ENCODE peak calls at places on chromosomes 6 and 20, in ten cellular contexts. One of them, this sample, is unnamed.
A peak's percentile ranks its signal among the peaks of the same experiment; 100 is the strongest.

GRCh38 chr20:49775229-49775693 is 37.4 kb upstream of the SLC9A8 start:
- DNase-seq in NCI-H1105: no peak
- DNase-seq in T-helper 9 cell: no peak
- DNase-seq in fibroblast of mammary gland: peak; percentile 89
- DNase-seq in glutamatergic neuron: no peak
- DNase-seq in AG09319: no peak
- DNase-seq in stimulated activated CD8-positive, alpha-beta memory T cell treated with anti-CD3 and anti-CD28 coated beads, Interleukin-15, amount 100 ng/mL, for 1 hour: no peak
- DNase-seq in non-pigmented ciliary epithelial cell: no peak
- DNase-seq in NCI-H510A: no peak
- DNase-seq in CD8-positive, alpha-beta T cell: no peak
- DNase-seq in this sample: peak; percentile 89

GRCh38 chr6:105769987-105770386 is 316.1 kb upstream of the PRDM1 start:
- DNase-seq in NCI-H1105: no peak
- DNase-seq in T-helper 9 cell: no peak
- DNase-seq in fibroblast of mammary gland: peak; percentile 72
- DNase-seq in glutamatergic neuron: no peak
- DNase-seq in AG09319: no peak
- DNase-seq in stimulated activated CD8-positive, alpha-beta memory T cell treated with anti-CD3 and anti-CD28 coated beads, Interleukin-15, amount 100 ng/mL, for 1 hour: no peak
- DNase-seq in non-pigmented ciliary epithelial cell: no peak
- DNase-seq in NCI-H510A: no peak
- DNase-seq in CD8-positive, alpha-beta T cell: no peak
- DNase-seq in this sample: peak; percentile 63

GRCh38 chr6:142746524-142746923 is 198.5 kb downstream of the HIVEP2 start:
- DNase-seq in NCI-H1105: no peak
- DNase-seq in T-helper 9 cell: peak; percentile 7
- DNase-seq in fibroblast of mammary gland: peak; percentile 42
- DNase-seq in glutamatergic neuron: peak; percentile 38
- DNase-seq in AG09319: no peak
- DNase-seq in stimulated activated CD8-positive, alpha-beta memory T cell treated with anti-CD3 and anti-CD28 coated beads, Interleukin-15, amount 100 ng/mL, for 1 hour: no peak
- DNase-seq in non-pigmented ciliary epithelial cell: no peak
- DNase-seq in NCI-H510A: no peak
- DNase-seq in CD8-positive, alpha-beta T cell: peak; percentile 39
- DNase-seq in this sample: no peak

GRCh38 chr6:136137008-136137689 is 113.0 kb downstream of the MTFR2 start:
- DNase-seq in NCI-H1105: no peak
- DNase-seq in T-helper 9 cell: no peak
- DNase-seq in fibroblast of mammary gland: no peak
- DNase-seq in glutamatergic neuron: no peak
- DNase-seq in AG09319: no peak
- DNase-seq in stimulated activated CD8-positive, alpha-beta memory T cell treated with anti-CD3 and anti-CD28 coated beads, Interleukin-15, amount 100 ng/mL, for 1 hour: no peak
- DNase-seq in non-pigmented ciliary epithelial cell: peak; percentile 34
- DNase-seq in NCI-H510A: no peak
- DNase-seq in CD8-positive, alpha-beta T cell: no peak
- DNase-seq in this sample: peak; percentile 7

GRCh38 chr20:63854069-63854765 is 7.1 kb upstream of the ABHD16B start:
- DNase-seq in NCI-H1105: no peak
- DNase-seq in T-helper 9 cell: no peak
- DNase-seq in fibroblast of mammary gland: no peak
- DNase-seq in glutamatergic neuron: no peak
- DNase-seq in AG09319: no peak
- DNase-seq in stimulated activated CD8-positive, alpha-beta memory T cell treated with anti-CD3 and anti-CD28 coated beads, Interleukin-15, amount 100 ng/mL, for 1 hour: no peak
- DNase-seq in non-pigmented ciliary epithelial cell: no peak
- DNase-seq in NCI-H510A: no peak
- DNase-seq in CD8-positive, alpha-beta T cell: no peak
- DNase-seq in this sample: peak; percentile 68

GRCh38 chr6:89909991-89910390 is 15.7 kb downstream of the GJA10 start:
- DNase-seq in NCI-H1105: no peak
- DNase-seq in T-helper 9 cell: no peak
- DNase-seq in fibroblast of mammary gland: no peak
- DNase-seq in glutamatergic neuron: no peak
- DNase-seq in AG09319: no peak
- DNase-seq in stimulated activated CD8-positive, alpha-beta memory T cell treated with anti-CD3 and anti-CD28 coated beads, Interleukin-15, amount 100 ng/mL, for 1 hour: no peak
- DNase-seq in non-pigmented ciliary epithelial cell: no peak
- DNase-seq in NCI-H510A: no peak
- DNase-seq in CD8-positive, alpha-beta T cell: no peak
- DNase-seq in this sample: no peak

GRCh38 chr20:24773751-24774201 is 175.3 kb upstream of the CST7 start:
- DNase-seq in NCI-H1105: no peak
- DNase-seq in T-helper 9 cell: no peak
- DNase-seq in fibroblast of mammary gland: peak; percentile 90
- DNase-seq in glutamatergic neuron: no peak
- DNase-seq in AG09319: peak; percentile 2
- DNase-seq in stimulated activated CD8-positive, alpha-beta memory T cell treated with anti-CD3 and anti-CD28 coated beads, Interleukin-15, amount 100 ng/mL, for 1 hour: no peak
- DNase-seq in non-pigmented ciliary epithelial cell: peak; percentile 86
- DNase-seq in NCI-H510A: no peak
- DNase-seq in CD8-positive, alpha-beta T cell: no peak
- DNase-seq in this sample: no peak

GRCh38 chr6:113654396-113654795 is 202.7 kb upstream of the MARCKS start:
- DNase-seq in NCI-H1105: no peak
- DNase-seq in T-helper 9 cell: no peak
- DNase-seq in fibroblast of mammary gland: peak; percentile 34
- DNase-seq in glutamatergic neuron: no peak
- DNase-seq in AG09319: no peak
- DNase-seq in stimulated activated CD8-positive, alpha-beta memory T cell treated with anti-CD3 and anti-CD28 coated beads, Interleukin-15, amount 100 ng/mL, for 1 hour: no peak
- DNase-seq in non-pigmented ciliary epithelial cell: no peak
- DNase-seq in NCI-H510A: no peak
- DNase-seq in CD8-positive, alpha-beta T cell: no peak
- DNase-seq in this sample: peak; percentile 85

GRCh38 chr6:33691456-33692077 is 19.9 kb downstream of the UQCC2 start:
- DNase-seq in NCI-H1105: no peak
- DNase-seq in T-helper 9 cell: no peak
- DNase-seq in fibroblast of mammary gland: no peak
- DNase-seq in glutamatergic neuron: peak; percentile 70
- DNase-seq in AG09319: no peak
- DNase-seq in stimulated activated CD8-positive, alpha-beta memory T cell treated with anti-CD3 and anti-CD28 coated beads, Interleukin-15, amount 100 ng/mL, for 1 hour: no peak
- DNase-seq in non-pigmented ciliary epithelial cell: no peak
- DNase-seq in NCI-H510A: no peak
- DNase-seq in CD8-positive, alpha-beta T cell: no peak
- DNase-seq in this sample: no peak

GRCh38 chr20:6590891-6591679 is 176.4 kb upstream of the BMP2 start:
- DNase-seq in NCI-H1105: peak; percentile 10
- DNase-seq in T-helper 9 cell: no peak
- DNase-seq in fibroblast of mammary gland: peak; percentile 81
- DNase-seq in glutamatergic neuron: no peak
- DNase-seq in AG09319: peak; percentile 35
- DNase-seq in stimulated activated CD8-positive, alpha-beta memory T cell treated with anti-CD3 and anti-CD28 coated beads, Interleukin-15, amount 100 ng/mL, for 1 hour: no peak
- DNase-seq in non-pigmented ciliary epithelial cell: no peak
- DNase-seq in NCI-H510A: no peak
- DNase-seq in CD8-positive, alpha-beta T cell: no peak
- DNase-seq in this sample: peak; percentile 49

GRCh38 chr20:9467995-9468394 is 46.4 kb upstream of the LAMP5 start:
- DNase-seq in NCI-H1105: no peak
- DNase-seq in T-helper 9 cell: no peak
- DNase-seq in fibroblast of mammary gland: no peak
- DNase-seq in glutamatergic neuron: peak; percentile 19
- DNase-seq in AG09319: no peak
- DNase-seq in stimulated activated CD8-positive, alpha-beta memory T cell treated with anti-CD3 and anti-CD28 coated beads, Interleukin-15, amount 100 ng/mL, for 1 hour: no peak
- DNase-seq in non-pigmented ciliary epithelial cell: no peak
- DNase-seq in NCI-H510A: no peak
- DNase-seq in CD8-positive, alpha-beta T cell: no peak
- DNase-seq in this sample: peak; percentile 4

GRCh38 chr6:7604003-7604402 is 14.0 kb downstream of the SNRNP48 start:
- DNase-seq in NCI-H1105: no peak
- DNase-seq in T-helper 9 cell: no peak
- DNase-seq in fibroblast of mammary gland: no peak
- DNase-seq in glutamatergic neuron: no peak
- DNase-seq in AG09319: no peak
- DNase-seq in stimulated activated CD8-positive, alpha-beta memory T cell treated with anti-CD3 and anti-CD28 coated beads, Interleukin-15, amount 100 ng/mL, for 1 hour: no peak
- DNase-seq in non-pigmented ciliary epithelial cell: no peak
- DNase-seq in NCI-H510A: no peak
- DNase-seq in CD8-positive, alpha-beta T cell: no peak
- DNase-seq in this sample: no peak

GRCh38 chr6:14305131-14305530 is 187.6 kb downstream of the CD83 start:
- DNase-seq in NCI-H1105: no peak
- DNase-seq in T-helper 9 cell: no peak
- DNase-seq in fibroblast of mammary gland: peak; percentile 43
- DNase-seq in glutamatergic neuron: no peak
- DNase-seq in AG09319: no peak
- DNase-seq in stimulated activated CD8-positive, alpha-beta memory T cell treated with anti-CD3 and anti-CD28 coated beads, Interleukin-15, amount 100 ng/mL, for 1 hour: no peak
- DNase-seq in non-pigmented ciliary epithelial cell: no peak
- DNase-seq in NCI-H510A: no peak
- DNase-seq in CD8-positive, alpha-beta T cell: no peak
- DNase-seq in this sample: no peak

GRCh38 chr20:1283522-1284210 is 17.6 kb downstream of the SNPH start:
- DNase-seq in NCI-H1105: no peak
- DNase-seq in T-helper 9 cell: no peak
- DNase-seq in fibroblast of mammary gland: no peak
- DNase-seq in glutamatergic neuron: no peak
- DNase-seq in AG09319: no peak
- DNase-seq in stimulated activated CD8-positive, alpha-beta memory T cell treated with anti-CD3 and anti-CD28 coated beads, Interleukin-15, amount 100 ng/mL, for 1 hour: no peak
- DNase-seq in non-pigmented ciliary epithelial cell: no peak
- DNase-seq in NCI-H510A: no peak
- DNase-seq in CD8-positive, alpha-beta T cell: no peak
- DNase-seq in this sample: no peak

GRCh38 chr6:54473328-54473727 is 165.1 kb downstream of the TINAG start:
- DNase-seq in NCI-H1105: no peak
- DNase-seq in T-helper 9 cell: no peak
- DNase-seq in fibroblast of mammary gland: no peak
- DNase-seq in glutamatergic neuron: no peak
- DNase-seq in AG09319: no peak
- DNase-seq in stimulated activated CD8-positive, alpha-beta memory T cell treated with anti-CD3 and anti-CD28 coated beads, Interleukin-15, amount 100 ng/mL, for 1 hour: no peak
- DNase-seq in non-pigmented ciliary epithelial cell: no peak
- DNase-seq in NCI-H510A: no peak
- DNase-seq in CD8-positive, alpha-beta T cell: no peak
- DNase-seq in this sample: peak; percentile 24

GRCh38 chr6:10479939-10480700 is 41.0 kb upstream of the GCNT2 start:
- DNase-seq in NCI-H1105: no peak
- DNase-seq in T-helper 9 cell: no peak
- DNase-seq in fibroblast of mammary gland: no peak
- DNase-seq in glutamatergic neuron: no peak
- DNase-seq in AG09319: no peak
- DNase-seq in stimulated activated CD8-positive, alpha-beta memory T cell treated with anti-CD3 and anti-CD28 coated beads, Interleukin-15, amount 100 ng/mL, for 1 hour: no peak
- DNase-seq in non-pigmented ciliary epithelial cell: no peak
- DNase-seq in NCI-H510A: no peak
- DNase-seq in CD8-positive, alpha-beta T cell: no peak
- DNase-seq in this sample: no peak

GRCh38 chr6:31114540-31114876 is at the start of gene PSORS1C1:
- DNase-seq in NCI-H1105: no peak
- DNase-seq in T-helper 9 cell: no peak
- DNase-seq in fibroblast of mammary gland: peak; percentile 97
- DNase-seq in glutamatergic neuron: no peak
- DNase-seq in AG09319: peak; percentile 87
- DNase-seq in stimulated activated CD8-positive, alpha-beta memory T cell treated with anti-CD3 and anti-CD28 coated beads, Interleukin-15, amount 100 ng/mL, for 1 hour: no peak
- DNase-seq in non-pigmented ciliary epithelial cell: peak; percentile 85
- DNase-seq in NCI-H510A: no peak
- DNase-seq in CD8-positive, alpha-beta T cell: no peak
- DNase-seq in this sample: peak; percentile 90

GRCh38 chr6:12636336-12636735 is 80.2 kb upstream of the PHACTR1 start:
- DNase-seq in NCI-H1105: no peak
- DNase-seq in T-helper 9 cell: no peak
- DNase-seq in fibroblast of mammary gland: no peak
- DNase-seq in glutamatergic neuron: no peak
- DNase-seq in AG09319: no peak
- DNase-seq in stimulated activated CD8-positive, alpha-beta memory T cell treated with anti-CD3 and anti-CD28 coated beads, Interleukin-15, amount 100 ng/mL, for 1 hour: no peak
- DNase-seq in non-pigmented ciliary epithelial cell: no peak
- DNase-seq in NCI-H510A: no peak
- DNase-seq in CD8-positive, alpha-beta T cell: no peak
- DNase-seq in this sample: no peak

GRCh38 chr6:163712569-163712966 is 298.1 kb downstream of the QKI start:
- DNase-seq in NCI-H1105: no peak
- DNase-seq in T-helper 9 cell: no peak
- DNase-seq in fibroblast of mammary gland: peak; percentile 54
- DNase-seq in glutamatergic neuron: no peak
- DNase-seq in AG09319: no peak
- DNase-seq in stimulated activated CD8-positive, alpha-beta memory T cell treated with anti-CD3 and anti-CD28 coated beads, Interleukin-15, amount 100 ng/mL, for 1 hour: no peak
- DNase-seq in non-pigmented ciliary epithelial cell: no peak
- DNase-seq in NCI-H510A: no peak
- DNase-seq in CD8-positive, alpha-beta T cell: no peak
- DNase-seq in this sample: no peak

GRCh38 chr6:101776919-101777350 is 383.4 kb downstream of the GRIK2 start:
- DNase-seq in NCI-H1105: peak; percentile 38
- DNase-seq in T-helper 9 cell: no peak
- DNase-seq in fibroblast of mammary gland: no peak
- DNase-seq in glutamatergic neuron: peak; percentile 16
- DNase-seq in AG09319: no peak
- DNase-seq in stimulated activated CD8-positive, alpha-beta memory T cell treated with anti-CD3 and anti-CD28 coated beads, Interleukin-15, amount 100 ng/mL, for 1 hour: no peak
- DNase-seq in non-pigmented ciliary epithelial cell: no peak
- DNase-seq in NCI-H510A: no peak
- DNase-seq in CD8-positive, alpha-beta T cell: no peak
- DNase-seq in this sample: no peak

GRCh38 chr6:108633436-108633835 is 72.7 kb downstream of the FOXO3 start:
- DNase-seq in NCI-H1105: no peak
- DNase-seq in T-helper 9 cell: no peak
- DNase-seq in fibroblast of mammary gland: no peak
- DNase-seq in glutamatergic neuron: no peak
- DNase-seq in AG09319: no peak
- DNase-seq in stimulated activated CD8-positive, alpha-beta memory T cell treated with anti-CD3 and anti-CD28 coated beads, Interleukin-15, amount 100 ng/mL, for 1 hour: no peak
- DNase-seq in non-pigmented ciliary epithelial cell: no peak
- DNase-seq in NCI-H510A: no peak
- DNase-seq in CD8-positive, alpha-beta T cell: no peak
- DNase-seq in this sample: no peak

GRCh38 chr6:45657243-45657642 is 279.5 kb upstream of the SUPT3H start:
- DNase-seq in NCI-H1105: no peak
- DNase-seq in T-helper 9 cell: no peak
- DNase-seq in fibroblast of mammary gland: peak; percentile 95
- DNase-seq in glutamatergic neuron: no peak
- DNase-seq in AG09319: peak; percentile 68
- DNase-seq in stimulated activated CD8-positive, alpha-beta memory T cell treated with anti-CD3 and anti-CD28 coated beads, Interleukin-15, amount 100 ng/mL, for 1 hour: no peak
- DNase-seq in non-pigmented ciliary epithelial cell: peak; percentile 70
- DNase-seq in NCI-H510A: no peak
- DNase-seq in CD8-positive, alpha-beta T cell: no peak
- DNase-seq in this sample: no peak

GRCh38 chr6:89299451-89299850 is 15.6 kb downstream of the GABRR2 start:
- DNase-seq in NCI-H1105: no peak
- DNase-seq in T-helper 9 cell: no peak
- DNase-seq in fibroblast of mammary gland: peak; percentile 31
- DNase-seq in glutamatergic neuron: no peak
- DNase-seq in AG09319: no peak
- DNase-seq in stimulated activated CD8-positive, alpha-beta memory T cell treated with anti-CD3 and anti-CD28 coated beads, Interleukin-15, amount 100 ng/mL, for 1 hour: no peak
- DNase-seq in non-pigmented ciliary epithelial cell: no peak
- DNase-seq in NCI-H510A: no peak
- DNase-seq in CD8-positive, alpha-beta T cell: no peak
- DNase-seq in this sample: peak; percentile 32

GRCh38 chr6:168196881-168197635 is 118.0 kb upstream of the FRMD1 start:
- DNase-seq in NCI-H1105: no peak
- DNase-seq in T-helper 9 cell: no peak
- DNase-seq in fibroblast of mammary gland: no peak
- DNase-seq in glutamatergic neuron: no peak
- DNase-seq in AG09319: no peak
- DNase-seq in stimulated activated CD8-positive, alpha-beta memory T cell treated with anti-CD3 and anti-CD28 coated beads, Interleukin-15, amount 100 ng/mL, for 1 hour: no peak
- DNase-seq in non-pigmented ciliary epithelial cell: no peak
- DNase-seq in NCI-H510A: no peak
- DNase-seq in CD8-positive, alpha-beta T cell: no peak
- DNase-seq in this sample: no peak

GRCh38 chr6:116326392-116326717 is 44.4 kb upstream of the DSE start:
- DNase-seq in NCI-H1105: no peak
- DNase-seq in T-helper 9 cell: no peak
- DNase-seq in fibroblast of mammary gland: no peak
- DNase-seq in glutamatergic neuron: no peak
- DNase-seq in AG09319: no peak
- DNase-seq in stimulated activated CD8-positive, alpha-beta memory T cell treated with anti-CD3 and anti-CD28 coated beads, Interleukin-15, amount 100 ng/mL, for 1 hour: no peak
- DNase-seq in non-pigmented ciliary epithelial cell: no peak
- DNase-seq in NCI-H510A: no peak
- DNase-seq in CD8-positive, alpha-beta T cell: no peak
- DNase-seq in this sample: no peak

GRCh38 chr6:167569041-167569805 is 244.3 kb downstream of the TTLL2 start:
- DNase-seq in NCI-H1105: no peak
- DNase-seq in T-helper 9 cell: no peak
- DNase-seq in fibroblast of mammary gland: no peak
- DNase-seq in glutamatergic neuron: no peak
- DNase-seq in AG09319: no peak
- DNase-seq in stimulated activated CD8-positive, alpha-beta memory T cell treated with anti-CD3 and anti-CD28 coated beads, Interleukin-15, amount 100 ng/mL, for 1 hour: no peak
- DNase-seq in non-pigmented ciliary epithelial cell: no peak
- DNase-seq in NCI-H510A: no peak
- DNase-seq in CD8-positive, alpha-beta T cell: no peak
- DNase-seq in this sample: no peak

GRCh38 chr6:101853226-101853625 is 459.7 kb downstream of the GRIK2 start:
- DNase-seq in NCI-H1105: no peak
- DNase-seq in T-helper 9 cell: no peak
- DNase-seq in fibroblast of mammary gland: peak; percentile 59
- DNase-seq in glutamatergic neuron: no peak
- DNase-seq in AG09319: no peak
- DNase-seq in stimulated activated CD8-positive, alpha-beta memory T cell treated with anti-CD3 and anti-CD28 coated beads, Interleukin-15, amount 100 ng/mL, for 1 hour: no peak
- DNase-seq in non-pigmented ciliary epithelial cell: no peak
- DNase-seq in NCI-H510A: no peak
- DNase-seq in CD8-positive, alpha-beta T cell: no peak
- DNase-seq in this sample: no peak

GRCh38 chr20:37871751-37872150 is 31.2 kb upstream of the VSTM2L start:
- DNase-seq in NCI-H1105: no peak
- DNase-seq in T-helper 9 cell: no peak
- DNase-seq in fibroblast of mammary gland: no peak
- DNase-seq in glutamatergic neuron: no peak
- DNase-seq in AG09319: no peak
- DNase-seq in stimulated activated CD8-positive, alpha-beta memory T cell treated with anti-CD3 and anti-CD28 coated beads, Interleukin-15, amount 100 ng/mL, for 1 hour: no peak
- DNase-seq in non-pigmented ciliary epithelial cell: no peak
- DNase-seq in NCI-H510A: no peak
- DNase-seq in CD8-positive, alpha-beta T cell: no peak
- DNase-seq in this sample: no peak

This sample was measured in Calu3.